ENCODE peak calls at places on chromosomes 12 and 14, in ten cellular contexts. One of them, this sample, is unnamed.

GRCh38 chr14:106802413-106803364 is 1276.3 kb downstream of the TMEM121 start:
- DNase-seq in stimulated activated CD4-positive, alpha-beta T cell treated with anti-CD3 and anti-CD28 coated beads, Interleukin-1b, Interleukin-23, amount 100 ng/mL, for 4 hours: no peak
- DNase-seq in effector memory CD8-positive, alpha-beta T cell: no peak
- DNase-seq in mammary epithelial cell: no peak
- DNase-seq in GM04504: no peak
- DNase-seq in AG08396: no peak
- DNase-seq in brain microvascular endothelial cell: no peak
- DNase-seq in adipocyte: no peak
- DNase-seq in astrocyte of the spinal cord: no peak
- DNase-seq in Kasumi-1: peak
- DNase-seq in this sample: no peak

GRCh38 chr12:124391340-124392261 is 96.7 kb downstream of the RFLNA start:
- DNase-seq in stimulated activated CD4-positive, alpha-beta T cell treated with anti-CD3 and anti-CD28 coated beads, Interleukin-1b, Interleukin-23, amount 100 ng/mL, for 4 hours: peak
- DNase-seq in effector memory CD8-positive, alpha-beta T cell: no peak
- DNase-seq in mammary epithelial cell: no peak
- DNase-seq in GM04504: no peak
- DNase-seq in AG08396: no peak
- DNase-seq in brain microvascular endothelial cell: peak
- DNase-seq in adipocyte: peak
- DNase-seq in astrocyte of the spinal cord: peak
- DNase-seq in Kasumi-1: peak
- DNase-seq in this sample: no peak

GRCh38 chr14:60931206-60931605 is 49.7 kb downstream of the TRMT5 start:
- DNase-seq in stimulated activated CD4-positive, alpha-beta T cell treated with anti-CD3 and anti-CD28 coated beads, Interleukin-1b, Interleukin-23, amount 100 ng/mL, for 4 hours: no peak
- DNase-seq in effector memory CD8-positive, alpha-beta T cell: no peak
- DNase-seq in mammary epithelial cell: no peak
- DNase-seq in GM04504: no peak
- DNase-seq in AG08396: no peak
- DNase-seq in brain microvascular endothelial cell: no peak
- DNase-seq in adipocyte: no peak
- DNase-seq in astrocyte of the spinal cord: peak
- DNase-seq in Kasumi-1: no peak
- DNase-seq in this sample: no peak

GRCh38 chr14:22596354-22596879 is 1.7 kb upstream of the ABHD4 start:
- DNase-seq in stimulated activated CD4-positive, alpha-beta T cell treated with anti-CD3 and anti-CD28 coated beads, Interleukin-1b, Interleukin-23, amount 100 ng/mL, for 4 hours: no peak
- DNase-seq in effector memory CD8-positive, alpha-beta T cell: no peak
- DNase-seq in mammary epithelial cell: no peak
- DNase-seq in GM04504: no peak
- DNase-seq in AG08396: no peak
- DNase-seq in brain microvascular endothelial cell: no peak
- DNase-seq in adipocyte: no peak
- DNase-seq in astrocyte of the spinal cord: no peak
- DNase-seq in Kasumi-1: no peak
- DNase-seq in this sample: no peak

GRCh38 chr12:111437816-111438454 is 32.2 kb downstream of the SH2B3 start:
- DNase-seq in stimulated activated CD4-positive, alpha-beta T cell treated with anti-CD3 and anti-CD28 coated beads, Interleukin-1b, Interleukin-23, amount 100 ng/mL, for 4 hours: no peak
- DNase-seq in effector memory CD8-positive, alpha-beta T cell: no peak
- DNase-seq in mammary epithelial cell: peak
- DNase-seq in GM04504: peak
- DNase-seq in AG08396: peak
- DNase-seq in brain microvascular endothelial cell: peak
- DNase-seq in adipocyte: peak
- DNase-seq in astrocyte of the spinal cord: peak
- DNase-seq in Kasumi-1: peak
- DNase-seq in this sample: no peak

GRCh38 chr14:44657153-44657552 is 150.1 kb upstream of the FSCB start:
- DNase-seq in stimulated activated CD4-positive, alpha-beta T cell treated with anti-CD3 and anti-CD28 coated beads, Interleukin-1b, Interleukin-23, amount 100 ng/mL, for 4 hours: no peak
- DNase-seq in effector memory CD8-positive, alpha-beta T cell: no peak
- DNase-seq in mammary epithelial cell: no peak
- DNase-seq in GM04504: no peak
- DNase-seq in AG08396: no peak
- DNase-seq in brain microvascular endothelial cell: no peak
- DNase-seq in adipocyte: no peak
- DNase-seq in astrocyte of the spinal cord: no peak
- DNase-seq in Kasumi-1: no peak
- DNase-seq in this sample: no peak

GRCh38 chr12:30847259-30847658 is 79.3 kb upstream of the TSPAN11 start:
- DNase-seq in stimulated activated CD4-positive, alpha-beta T cell treated with anti-CD3 and anti-CD28 coated beads, Interleukin-1b, Interleukin-23, amount 100 ng/mL, for 4 hours: no peak
- DNase-seq in effector memory CD8-positive, alpha-beta T cell: peak
- DNase-seq in mammary epithelial cell: peak
- DNase-seq in GM04504: peak
- DNase-seq in AG08396: no peak
- DNase-seq in brain microvascular endothelial cell: peak
- DNase-seq in adipocyte: peak
- DNase-seq in astrocyte of the spinal cord: peak
- DNase-seq in Kasumi-1: peak
- DNase-seq in this sample: no peak

GRCh38 chr14:76919811-76920571 is 93.8 kb downstream of the LRRC74A start:
- DNase-seq in stimulated activated CD4-positive, alpha-beta T cell treated with anti-CD3 and anti-CD28 coated beads, Interleukin-1b, Interleukin-23, amount 100 ng/mL, for 4 hours: no peak
- DNase-seq in effector memory CD8-positive, alpha-beta T cell: no peak
- DNase-seq in mammary epithelial cell: peak
- DNase-seq in GM04504: no peak
- DNase-seq in AG08396: peak
- DNase-seq in brain microvascular endothelial cell: peak
- DNase-seq in adipocyte: peak
- DNase-seq in astrocyte of the spinal cord: peak
- DNase-seq in Kasumi-1: peak
- DNase-seq in this sample: no peak

GRCh38 chr14:72256055-72256454 is 323.8 kb downstream of the RGS6 start:
- DNase-seq in stimulated activated CD4-positive, alpha-beta T cell treated with anti-CD3 and anti-CD28 coated beads, Interleukin-1b, Interleukin-23, amount 100 ng/mL, for 4 hours: no peak
- DNase-seq in effector memory CD8-positive, alpha-beta T cell: no peak
- DNase-seq in mammary epithelial cell: peak
- DNase-seq in GM04504: no peak
- DNase-seq in AG08396: no peak
- DNase-seq in brain microvascular endothelial cell: peak
- DNase-seq in adipocyte: no peak
- DNase-seq in astrocyte of the spinal cord: no peak
- DNase-seq in Kasumi-1: no peak
- DNase-seq in this sample: no peak

GRCh38 chr12:62846506-62846905 is 88.4 kb downstream of the PPM1H start:
- DNase-seq in stimulated activated CD4-positive, alpha-beta T cell treated with anti-CD3 and anti-CD28 coated beads, Interleukin-1b, Interleukin-23, amount 100 ng/mL, for 4 hours: no peak
- DNase-seq in effector memory CD8-positive, alpha-beta T cell: no peak
- DNase-seq in mammary epithelial cell: no peak
- DNase-seq in GM04504: no peak
- DNase-seq in AG08396: no peak
- DNase-seq in brain microvascular endothelial cell: peak
- DNase-seq in adipocyte: no peak
- DNase-seq in astrocyte of the spinal cord: peak
- DNase-seq in Kasumi-1: no peak
- DNase-seq in this sample: no peak

GRCh38 chr14:95137804-95138167 is 19.5 kb downstream of the DICER1 start:
- DNase-seq in stimulated activated CD4-positive, alpha-beta T cell treated with anti-CD3 and anti-CD28 coated beads, Interleukin-1b, Interleukin-23, amount 100 ng/mL, for 4 hours: no peak
- DNase-seq in effector memory CD8-positive, alpha-beta T cell: no peak
- DNase-seq in mammary epithelial cell: no peak
- DNase-seq in GM04504: no peak
- DNase-seq in AG08396: no peak
- DNase-seq in brain microvascular endothelial cell: no peak
- DNase-seq in adipocyte: no peak
- DNase-seq in astrocyte of the spinal cord: no peak
- DNase-seq in Kasumi-1: no peak
- DNase-seq in this sample: no peak

GRCh38 chr14:37588956-37589737 is 5.9 kb downstream of the FOXA1 start:
- DNase-seq in stimulated activated CD4-positive, alpha-beta T cell treated with anti-CD3 and anti-CD28 coated beads, Interleukin-1b, Interleukin-23, amount 100 ng/mL, for 4 hours: no peak
- DNase-seq in effector memory CD8-positive, alpha-beta T cell: no peak
- DNase-seq in mammary epithelial cell: no peak
- DNase-seq in GM04504: no peak
- DNase-seq in AG08396: no peak
- DNase-seq in brain microvascular endothelial cell: no peak
- DNase-seq in adipocyte: no peak
- DNase-seq in astrocyte of the spinal cord: no peak
- DNase-seq in Kasumi-1: no peak
- DNase-seq in this sample: no peak

GRCh38 chr12:57182918-57183575 is 33.5 kb upstream of the NXPH4 start:
- DNase-seq in stimulated activated CD4-positive, alpha-beta T cell treated with anti-CD3 and anti-CD28 coated beads, Interleukin-1b, Interleukin-23, amount 100 ng/mL, for 4 hours: peak
- DNase-seq in effector memory CD8-positive, alpha-beta T cell: peak
- DNase-seq in mammary epithelial cell: peak
- DNase-seq in GM04504: no peak
- DNase-seq in AG08396: peak
- DNase-seq in brain microvascular endothelial cell: peak
- DNase-seq in adipocyte: peak
- DNase-seq in astrocyte of the spinal cord: peak
- DNase-seq in Kasumi-1: peak
- DNase-seq in this sample: no peak

GRCh38 chr12:106954462-106955376 is 988 bp upstream of the TMEM263 start:
- DNase-seq in stimulated activated CD4-positive, alpha-beta T cell treated with anti-CD3 and anti-CD28 coated beads, Interleukin-1b, Interleukin-23, amount 100 ng/mL, for 4 hours: no peak
- DNase-seq in effector memory CD8-positive, alpha-beta T cell: no peak
- DNase-seq in mammary epithelial cell: peak
- DNase-seq in GM04504: no peak
- DNase-seq in AG08396: peak
- DNase-seq in brain microvascular endothelial cell: no peak
- DNase-seq in adipocyte: peak
- DNase-seq in astrocyte of the spinal cord: no peak
- DNase-seq in Kasumi-1: no peak
- DNase-seq in this sample: peak

GRCh38 chr14:65043893-65044595 is 57.3 kb downstream of the FNTB start:
- DNase-seq in stimulated activated CD4-positive, alpha-beta T cell treated with anti-CD3 and anti-CD28 coated beads, Interleukin-1b, Interleukin-23, amount 100 ng/mL, for 4 hours: no peak
- DNase-seq in effector memory CD8-positive, alpha-beta T cell: no peak
- DNase-seq in mammary epithelial cell: no peak
- DNase-seq in GM04504: no peak
- DNase-seq in AG08396: no peak
- DNase-seq in brain microvascular endothelial cell: no peak
- DNase-seq in adipocyte: no peak
- DNase-seq in astrocyte of the spinal cord: no peak
- DNase-seq in Kasumi-1: no peak
- DNase-seq in this sample: no peak

GRCh38 chr12:114638790-114639435 is 45.1 kb downstream of the TBX3 start:
- DNase-seq in stimulated activated CD4-positive, alpha-beta T cell treated with anti-CD3 and anti-CD28 coated beads, Interleukin-1b, Interleukin-23, amount 100 ng/mL, for 4 hours: no peak
- DNase-seq in effector memory CD8-positive, alpha-beta T cell: no peak
- DNase-seq in mammary epithelial cell: no peak
- DNase-seq in GM04504: no peak
- DNase-seq in AG08396: no peak
- DNase-seq in brain microvascular endothelial cell: no peak
- DNase-seq in adipocyte: no peak
- DNase-seq in astrocyte of the spinal cord: no peak
- DNase-seq in Kasumi-1: no peak
- DNase-seq in this sample: no peak

GRCh38 chr12:18267427-18267826 is 6.1 kb downstream of the PIK3C2G start:
- DNase-seq in stimulated activated CD4-positive, alpha-beta T cell treated with anti-CD3 and anti-CD28 coated beads, Interleukin-1b, Interleukin-23, amount 100 ng/mL, for 4 hours: no peak
- DNase-seq in effector memory CD8-positive, alpha-beta T cell: no peak
- DNase-seq in mammary epithelial cell: peak
- DNase-seq in GM04504: no peak
- DNase-seq in AG08396: no peak
- DNase-seq in brain microvascular endothelial cell: no peak
- DNase-seq in adipocyte: no peak
- DNase-seq in astrocyte of the spinal cord: no peak
- DNase-seq in Kasumi-1: no peak
- DNase-seq in this sample: no peak

GRCh38 chr12:93440043-93440835 is 1.5 kb downstream of the UBE2N start:
- DNase-seq in stimulated activated CD4-positive, alpha-beta T cell treated with anti-CD3 and anti-CD28 coated beads, Interleukin-1b, Interleukin-23, amount 100 ng/mL, for 4 hours: no peak
- DNase-seq in effector memory CD8-positive, alpha-beta T cell: no peak
- DNase-seq in mammary epithelial cell: peak
- DNase-seq in GM04504: no peak
- DNase-seq in AG08396: no peak
- DNase-seq in brain microvascular endothelial cell: no peak
- DNase-seq in adipocyte: peak
- DNase-seq in astrocyte of the spinal cord: no peak
- DNase-seq in Kasumi-1: no peak
- DNase-seq in this sample: no peak

GRCh38 chr12:131087991-131088700 is 134.4 kb downstream of the ADGRD1 start:
- DNase-seq in stimulated activated CD4-positive, alpha-beta T cell treated with anti-CD3 and anti-CD28 coated beads, Interleukin-1b, Interleukin-23, amount 100 ng/mL, for 4 hours: no peak
- DNase-seq in effector memory CD8-positive, alpha-beta T cell: no peak
- DNase-seq in mammary epithelial cell: no peak
- DNase-seq in GM04504: no peak
- DNase-seq in AG08396: no peak
- DNase-seq in brain microvascular endothelial cell: no peak
- DNase-seq in adipocyte: no peak
- DNase-seq in astrocyte of the spinal cord: no peak
- DNase-seq in Kasumi-1: no peak
- DNase-seq in this sample: peak

GRCh38 chr12:47066278-47067048 is 13.0 kb upstream of the PCED1B start:
- DNase-seq in stimulated activated CD4-positive, alpha-beta T cell treated with anti-CD3 and anti-CD28 coated beads, Interleukin-1b, Interleukin-23, amount 100 ng/mL, for 4 hours: no peak
- DNase-seq in effector memory CD8-positive, alpha-beta T cell: no peak
- DNase-seq in mammary epithelial cell: no peak
- DNase-seq in GM04504: no peak
- DNase-seq in AG08396: peak
- DNase-seq in brain microvascular endothelial cell: no peak
- DNase-seq in adipocyte: no peak
- DNase-seq in astrocyte of the spinal cord: no peak
- DNase-seq in Kasumi-1: no peak
- DNase-seq in this sample: no peak

GRCh38 chr12:101782544-101782855 is 43.2 kb upstream of the SYCP3 start:
- DNase-seq in stimulated activated CD4-positive, alpha-beta T cell treated with anti-CD3 and anti-CD28 coated beads, Interleukin-1b, Interleukin-23, amount 100 ng/mL, for 4 hours: no peak
- DNase-seq in effector memory CD8-positive, alpha-beta T cell: no peak
- DNase-seq in mammary epithelial cell: no peak
- DNase-seq in GM04504: no peak
- DNase-seq in AG08396: peak
- DNase-seq in brain microvascular endothelial cell: peak
- DNase-seq in adipocyte: no peak
- DNase-seq in astrocyte of the spinal cord: peak
- DNase-seq in Kasumi-1: no peak
- DNase-seq in this sample: no peak

GRCh38 chr14:105480807-105481801 is 5.6 kb upstream of the CRIP1 start:
- DNase-seq in stimulated activated CD4-positive, alpha-beta T cell treated with anti-CD3 and anti-CD28 coated beads, Interleukin-1b, Interleukin-23, amount 100 ng/mL, for 4 hours: peak
- DNase-seq in effector memory CD8-positive, alpha-beta T cell: peak
- DNase-seq in mammary epithelial cell: peak
- DNase-seq in GM04504: peak
- DNase-seq in AG08396: peak
- DNase-seq in brain microvascular endothelial cell: peak
- DNase-seq in adipocyte: peak
- DNase-seq in astrocyte of the spinal cord: peak
- DNase-seq in Kasumi-1: peak
- DNase-seq in this sample: peak

GRCh38 chr14:92516966-92517350 is 3.4 kb downstream of the RIN3 start:
- DNase-seq in stimulated activated CD4-positive, alpha-beta T cell treated with anti-CD3 and anti-CD28 coated beads, Interleukin-1b, Interleukin-23, amount 100 ng/mL, for 4 hours: peak
- DNase-seq in effector memory CD8-positive, alpha-beta T cell: no peak
- DNase-seq in mammary epithelial cell: no peak
- DNase-seq in GM04504: no peak
- DNase-seq in AG08396: no peak
- DNase-seq in brain microvascular endothelial cell: no peak
- DNase-seq in adipocyte: no peak
- DNase-seq in astrocyte of the spinal cord: no peak
- DNase-seq in Kasumi-1: no peak
- DNase-seq in this sample: no peak

GRCh38 chr12:90695415-90695814 is 259.6 kb downstream of the CCER1 start:
- DNase-seq in stimulated activated CD4-positive, alpha-beta T cell treated with anti-CD3 and anti-CD28 coated beads, Interleukin-1b, Interleukin-23, amount 100 ng/mL, for 4 hours: no peak
- DNase-seq in effector memory CD8-positive, alpha-beta T cell: no peak
- DNase-seq in mammary epithelial cell: no peak
- DNase-seq in GM04504: no peak
- DNase-seq in AG08396: no peak
- DNase-seq in brain microvascular endothelial cell: no peak
- DNase-seq in adipocyte: peak
- DNase-seq in astrocyte of the spinal cord: peak
- DNase-seq in Kasumi-1: no peak
- DNase-seq in this sample: no peak

GRCh38 chr12:114684098-114684869 is at the start of gene TBX3:
- DNase-seq in stimulated activated CD4-positive, alpha-beta T cell treated with anti-CD3 and anti-CD28 coated beads, Interleukin-1b, Interleukin-23, amount 100 ng/mL, for 4 hours: no peak
- DNase-seq in effector memory CD8-positive, alpha-beta T cell: no peak
- DNase-seq in mammary epithelial cell: peak
- DNase-seq in GM04504: peak
- DNase-seq in AG08396: peak
- DNase-seq in brain microvascular endothelial cell: peak
- DNase-seq in adipocyte: peak
- DNase-seq in astrocyte of the spinal cord: peak
- DNase-seq in Kasumi-1: peak
- DNase-seq in this sample: peak

GRCh38 chr12:119006749-119007148 is 25.4 kb downstream of the SRRM4 start:
- DNase-seq in stimulated activated CD4-positive, alpha-beta T cell treated with anti-CD3 and anti-CD28 coated beads, Interleukin-1b, Interleukin-23, amount 100 ng/mL, for 4 hours: no peak
- DNase-seq in effector memory CD8-positive, alpha-beta T cell: no peak
- DNase-seq in mammary epithelial cell: no peak
- DNase-seq in GM04504: no peak
- DNase-seq in AG08396: no peak
- DNase-seq in brain microvascular endothelial cell: no peak
- DNase-seq in adipocyte: no peak
- DNase-seq in astrocyte of the spinal cord: no peak
- DNase-seq in Kasumi-1: no peak
- DNase-seq in this sample: no peak

GRCh38 chr12:109725321-109726105 is 11.9 kb downstream of the FAM222A start:
- DNase-seq in stimulated activated CD4-positive, alpha-beta T cell treated with anti-CD3 and anti-CD28 coated beads, Interleukin-1b, Interleukin-23, amount 100 ng/mL, for 4 hours: no peak
- DNase-seq in effector memory CD8-positive, alpha-beta T cell: no peak
- DNase-seq in mammary epithelial cell: no peak
- DNase-seq in GM04504: no peak
- DNase-seq in AG08396: no peak
- DNase-seq in brain microvascular endothelial cell: no peak
- DNase-seq in adipocyte: no peak
- DNase-seq in astrocyte of the spinal cord: no peak
- DNase-seq in Kasumi-1: no peak
- DNase-seq in this sample: no peak

GRCh38 chr14:23005861-23006534 is 3.9 kb downstream of the C14orf93 start:
- DNase-seq in stimulated activated CD4-positive, alpha-beta T cell treated with anti-CD3 and anti-CD28 coated beads, Interleukin-1b, Interleukin-23, amount 100 ng/mL, for 4 hours: no peak
- DNase-seq in effector memory CD8-positive, alpha-beta T cell: no peak
- DNase-seq in mammary epithelial cell: no peak
- DNase-seq in GM04504: no peak
- DNase-seq in AG08396: no peak
- DNase-seq in brain microvascular endothelial cell: peak
- DNase-seq in adipocyte: no peak
- DNase-seq in astrocyte of the spinal cord: peak
- DNase-seq in Kasumi-1: no peak
- DNase-seq in this sample: no peak

This sample was measured in coronary artery.